ENCODE peak calls at places on chromosomes 6 and 20, in five cellular contexts. One of them, this sample, is unnamed.
A peak's percentile ranks its signal among the peaks of the same experiment; 100 is the strongest.

GRCh38 chr20:17066955-17067354 is 159.9 kb upstream of the PCSK2 start:
- DNase-seq in stimulated activated CD8-positive, alpha-beta memory T cell treated with anti-CD3 and anti-CD28 coated beads, Interleukin-12 subunit alpha, Interleukin-12 subunit beta, amount 100 ng/mL, for 4 hours: no peak
- DNase-seq in hepatic stellate cell: no peak
- DNase-seq in KBM-7: no peak
- DNase-seq in iris pigment epithelial cell: no peak
- DNase-seq in this sample: no peak

GRCh38 chr6:82372656-82373055 is 9.0 kb downstream of the TPBG start:
- DNase-seq in stimulated activated CD8-positive, alpha-beta memory T cell treated with anti-CD3 and anti-CD28 coated beads, Interleukin-12 subunit alpha, Interleukin-12 subunit beta, amount 100 ng/mL, for 4 hours: no peak
- DNase-seq in hepatic stellate cell: no peak
- DNase-seq in KBM-7: no peak
- DNase-seq in iris pigment epithelial cell: no peak
- DNase-seq in this sample: no peak

GRCh38 chr6:82711105-82711829 is 347.6 kb downstream of the TPBG start:
- DNase-seq in stimulated activated CD8-positive, alpha-beta memory T cell treated with anti-CD3 and anti-CD28 coated beads, Interleukin-12 subunit alpha, Interleukin-12 subunit beta, amount 100 ng/mL, for 4 hours: no peak
- DNase-seq in hepatic stellate cell: no peak
- DNase-seq in KBM-7: no peak
- DNase-seq in iris pigment epithelial cell: no peak
- DNase-seq in this sample: no peak

GRCh38 chr6:163820745-163821456 is 406.4 kb downstream of the QKI start:
- DNase-seq in stimulated activated CD8-positive, alpha-beta memory T cell treated with anti-CD3 and anti-CD28 coated beads, Interleukin-12 subunit alpha, Interleukin-12 subunit beta, amount 100 ng/mL, for 4 hours: no peak
- DNase-seq in hepatic stellate cell: no peak
- DNase-seq in KBM-7: no peak
- DNase-seq in iris pigment epithelial cell: no peak
- DNase-seq in this sample: no peak

GRCh38 chr6:3566812-3567211 is 110.0 kb upstream of the SLC22A23 start:
- DNase-seq in stimulated activated CD8-positive, alpha-beta memory T cell treated with anti-CD3 and anti-CD28 coated beads, Interleukin-12 subunit alpha, Interleukin-12 subunit beta, amount 100 ng/mL, for 4 hours: no peak
- DNase-seq in hepatic stellate cell: peak; percentile 65
- DNase-seq in KBM-7: no peak
- DNase-seq in iris pigment epithelial cell: peak; percentile 95
- DNase-seq in this sample: no peak

GRCh38 chr6:156776841-156777576 is at the start of gene ARID1B:
- DNase-seq in stimulated activated CD8-positive, alpha-beta memory T cell treated with anti-CD3 and anti-CD28 coated beads, Interleukin-12 subunit alpha, Interleukin-12 subunit beta, amount 100 ng/mL, for 4 hours: peak; percentile 68
- DNase-seq in hepatic stellate cell: peak; percentile 88
- DNase-seq in KBM-7: peak; percentile 75
- DNase-seq in iris pigment epithelial cell: peak; percentile 90
- DNase-seq in this sample: no peak

GRCh38 chr20:8744228-8744844 is 324.6 kb upstream of the PLCB4 start:
- DNase-seq in stimulated activated CD8-positive, alpha-beta memory T cell treated with anti-CD3 and anti-CD28 coated beads, Interleukin-12 subunit alpha, Interleukin-12 subunit beta, amount 100 ng/mL, for 4 hours: no peak
- DNase-seq in hepatic stellate cell: no peak
- DNase-seq in KBM-7: no peak
- DNase-seq in iris pigment epithelial cell: peak; percentile 82
- DNase-seq in this sample: no peak

GRCh38 chr6:155187096-155187495 is 76.7 kb upstream of the CLDN20 start:
- DNase-seq in stimulated activated CD8-positive, alpha-beta memory T cell treated with anti-CD3 and anti-CD28 coated beads, Interleukin-12 subunit alpha, Interleukin-12 subunit beta, amount 100 ng/mL, for 4 hours: no peak
- DNase-seq in hepatic stellate cell: no peak
- DNase-seq in KBM-7: no peak
- DNase-seq in iris pigment epithelial cell: peak; percentile 55
- DNase-seq in this sample: no peak

GRCh38 chr6:147506704-147507114 is 1.8 kb upstream of the SAMD5 start:
- DNase-seq in stimulated activated CD8-positive, alpha-beta memory T cell treated with anti-CD3 and anti-CD28 coated beads, Interleukin-12 subunit alpha, Interleukin-12 subunit beta, amount 100 ng/mL, for 4 hours: no peak
- DNase-seq in hepatic stellate cell: peak; percentile 64
- DNase-seq in KBM-7: peak; percentile 69
- DNase-seq in iris pigment epithelial cell: peak; percentile 58
- DNase-seq in this sample: peak; percentile 38

GRCh38 chr6:105759946-105760345 is 326.2 kb upstream of the PRDM1 start:
- DNase-seq in stimulated activated CD8-positive, alpha-beta memory T cell treated with anti-CD3 and anti-CD28 coated beads, Interleukin-12 subunit alpha, Interleukin-12 subunit beta, amount 100 ng/mL, for 4 hours: no peak
- DNase-seq in hepatic stellate cell: no peak
- DNase-seq in KBM-7: no peak
- DNase-seq in iris pigment epithelial cell: peak; percentile 75
- DNase-seq in this sample: no peak

GRCh38 chr6:34806738-34807453 is 15.0 kb downstream of the BLTP3A start:
- DNase-seq in stimulated activated CD8-positive, alpha-beta memory T cell treated with anti-CD3 and anti-CD28 coated beads, Interleukin-12 subunit alpha, Interleukin-12 subunit beta, amount 100 ng/mL, for 4 hours: no peak
- DNase-seq in hepatic stellate cell: peak; percentile 23
- DNase-seq in KBM-7: no peak
- DNase-seq in iris pigment epithelial cell: peak; percentile 41
- DNase-seq in this sample: no peak

GRCh38 chr6:163965426-163966348 is 551.2 kb downstream of the QKI start:
- DNase-seq in stimulated activated CD8-positive, alpha-beta memory T cell treated with anti-CD3 and anti-CD28 coated beads, Interleukin-12 subunit alpha, Interleukin-12 subunit beta, amount 100 ng/mL, for 4 hours: no peak
- DNase-seq in hepatic stellate cell: no peak
- DNase-seq in KBM-7: no peak
- DNase-seq in iris pigment epithelial cell: no peak
- DNase-seq in this sample: no peak

GRCh38 chr20:37095108-37095608 is 639 bp downstream of the RBL1 start:
- DNase-seq in stimulated activated CD8-positive, alpha-beta memory T cell treated with anti-CD3 and anti-CD28 coated beads, Interleukin-12 subunit alpha, Interleukin-12 subunit beta, amount 100 ng/mL, for 4 hours: peak; percentile 4
- DNase-seq in hepatic stellate cell: peak; percentile 26
- DNase-seq in KBM-7: no peak
- DNase-seq in iris pigment epithelial cell: peak; percentile 12
- DNase-seq in this sample: peak; percentile 5

GRCh38 chr6:133553652-133554051 is 312.5 kb downstream of the EYA4 start:
- DNase-seq in stimulated activated CD8-positive, alpha-beta memory T cell treated with anti-CD3 and anti-CD28 coated beads, Interleukin-12 subunit alpha, Interleukin-12 subunit beta, amount 100 ng/mL, for 4 hours: no peak
- DNase-seq in hepatic stellate cell: peak; percentile 19
- DNase-seq in KBM-7: peak; percentile 54
- DNase-seq in iris pigment epithelial cell: peak; percentile 63
- DNase-seq in this sample: peak; percentile 62

GRCh38 chr6:149648148-149649145 is at the start of gene KATNA1:
- DNase-seq in stimulated activated CD8-positive, alpha-beta memory T cell treated with anti-CD3 and anti-CD28 coated beads, Interleukin-12 subunit alpha, Interleukin-12 subunit beta, amount 100 ng/mL, for 4 hours: peak; percentile 78
- DNase-seq in hepatic stellate cell: peak; percentile 92
- DNase-seq in KBM-7: peak; percentile 90
- DNase-seq in iris pigment epithelial cell: peak; percentile 67
- DNase-seq in this sample: peak; percentile 82

GRCh38 chr6:52643158-52643557 is 27.8 kb upstream of the TMEM14A start:
- DNase-seq in stimulated activated CD8-positive, alpha-beta memory T cell treated with anti-CD3 and anti-CD28 coated beads, Interleukin-12 subunit alpha, Interleukin-12 subunit beta, amount 100 ng/mL, for 4 hours: no peak
- DNase-seq in hepatic stellate cell: no peak
- DNase-seq in KBM-7: no peak
- DNase-seq in iris pigment epithelial cell: no peak
- DNase-seq in this sample: no peak

GRCh38 chr20:41133709-41134361 is 3.5 kb upstream of the PLCG1 start:
- DNase-seq in stimulated activated CD8-positive, alpha-beta memory T cell treated with anti-CD3 and anti-CD28 coated beads, Interleukin-12 subunit alpha, Interleukin-12 subunit beta, amount 100 ng/mL, for 4 hours: peak; percentile 27
- DNase-seq in hepatic stellate cell: no peak
- DNase-seq in KBM-7: no peak
- DNase-seq in iris pigment epithelial cell: no peak
- DNase-seq in this sample: no peak

GRCh38 chr6:83413068-83413467 is 17.8 kb downstream of the ME1 start:
- DNase-seq in stimulated activated CD8-positive, alpha-beta memory T cell treated with anti-CD3 and anti-CD28 coated beads, Interleukin-12 subunit alpha, Interleukin-12 subunit beta, amount 100 ng/mL, for 4 hours: no peak
- DNase-seq in hepatic stellate cell: no peak
- DNase-seq in KBM-7: no peak
- DNase-seq in iris pigment epithelial cell: no peak
- DNase-seq in this sample: no peak

GRCh38 chr20:44768854-44769480 is 23.3 kb downstream of the KCNK15 start:
- DNase-seq in stimulated activated CD8-positive, alpha-beta memory T cell treated with anti-CD3 and anti-CD28 coated beads, Interleukin-12 subunit alpha, Interleukin-12 subunit beta, amount 100 ng/mL, for 4 hours: no peak
- DNase-seq in hepatic stellate cell: no peak
- DNase-seq in KBM-7: no peak
- DNase-seq in iris pigment epithelial cell: no peak
- DNase-seq in this sample: no peak

GRCh38 chr20:63972312-63973159 is 2.8 kb upstream of the ZNF512B start:
- DNase-seq in stimulated activated CD8-positive, alpha-beta memory T cell treated with anti-CD3 and anti-CD28 coated beads, Interleukin-12 subunit alpha, Interleukin-12 subunit beta, amount 100 ng/mL, for 4 hours: no peak
- DNase-seq in hepatic stellate cell: no peak
- DNase-seq in KBM-7: no peak
- DNase-seq in iris pigment epithelial cell: no peak
- DNase-seq in this sample: no peak

GRCh38 chr6:169957351-169957963 is 206.0 kb downstream of the ERMARD start:
- DNase-seq in stimulated activated CD8-positive, alpha-beta memory T cell treated with anti-CD3 and anti-CD28 coated beads, Interleukin-12 subunit alpha, Interleukin-12 subunit beta, amount 100 ng/mL, for 4 hours: no peak
- DNase-seq in hepatic stellate cell: no peak
- DNase-seq in KBM-7: no peak
- DNase-seq in iris pigment epithelial cell: no peak
- DNase-seq in this sample: no peak

GRCh38 chr6:135261872-135262725 is 81.0 kb downstream of the MYB start:
- DNase-seq in stimulated activated CD8-positive, alpha-beta memory T cell treated with anti-CD3 and anti-CD28 coated beads, Interleukin-12 subunit alpha, Interleukin-12 subunit beta, amount 100 ng/mL, for 4 hours: no peak
- DNase-seq in hepatic stellate cell: no peak
- DNase-seq in KBM-7: peak; percentile 61
- DNase-seq in iris pigment epithelial cell: no peak
- DNase-seq in this sample: no peak

This sample was measured in HS-27A.